ENCODE peak calls at places on chromosome 1, in seven cellular contexts. O is progenitor cell of endocrine pancreas, H is retinal pigment epithelial cell, D is fibroblast of the aortic adventitia, K is uterus, W is H9, L is transverse colon. U is an unnamed sample.

GRCh38 chr1:206735553-206736031 is 35.0 kb upstream of the IL19 start:
- DNase-seq in O (no peak), H (no peak), D (peak), K (no peak), W (no peak), L (no peak), U (no peak)

GRCh38 chr1:25676488-25676887 is 59.9 kb downstream of the MAN1C1 start:
- DNase-seq in O (no peak), H (peak), D (no peak), K (no peak), W (no peak), L (no peak), U (no peak)

GRCh38 chr1:181100015-181100905 is 11.8 kb downstream of the IER5 start:
- DNase-seq in O (no peak), H (no peak), D (no peak), K (no peak), W (no peak), L (no peak), U (no peak)

GRCh38 chr1:31760901-31761470 is 3.2 kb downstream of the ADGRB2 start:
- DNase-seq in O (peak), H (no peak), D (peak), K (peak), W (peak), L (peak), U (peak)

GRCh38 chr1:156124557-156125483 is 10.3 kb downstream of the LMNA start:
- DNase-seq in O (no peak), H (no peak), D (peak), K (peak), W (peak), L (peak), U (peak)

GRCh38 chr1:153616885-153617428 is 832 bp upstream of the S100A14 start:
- DNase-seq in O (no peak), H (no peak), D (no peak), K (no peak), W (no peak), L (no peak), U (no peak)

GRCh38 chr1:221841291-221841982 is 99.5 kb upstream of the DUSP10 start:
- DNase-seq in O (no peak), H (no peak), D (peak), K (no peak), W (no peak), L (no peak), U (no peak)

GRCh38 chr1:67355745-67356424 is 48.2 kb downstream of the IL12RB2 start:
- DNase-seq in O (no peak), H (peak), D (peak), K (no peak), W (no peak), L (no peak), U (no peak)

GRCh38 chr1:29171089-29171488 is 10.6 kb downstream of the SRSF4 start:
- DNase-seq in O (no peak), H (no peak), D (peak), K (no peak), W (no peak), L (no peak), U (no peak)

GRCh38 chr1:51916587-51917405 is 38.3 kb upstream of the NRDC start:
- DNase-seq in O (no peak), H (peak), D (peak), K (no peak), W (no peak), L (no peak), U (no peak)

GRCh38 chr1:183227963-183228649 is 42.0 kb downstream of the LAMC2 start:
- DNase-seq in O (peak), H (no peak), D (peak), K (no peak), W (peak), L (peak), U (peak)
- TF ChIP-seq CTCF in O (peak), H (peak), D (peak), K (peak), W (peak), L (peak), U (peak)

DNA sequence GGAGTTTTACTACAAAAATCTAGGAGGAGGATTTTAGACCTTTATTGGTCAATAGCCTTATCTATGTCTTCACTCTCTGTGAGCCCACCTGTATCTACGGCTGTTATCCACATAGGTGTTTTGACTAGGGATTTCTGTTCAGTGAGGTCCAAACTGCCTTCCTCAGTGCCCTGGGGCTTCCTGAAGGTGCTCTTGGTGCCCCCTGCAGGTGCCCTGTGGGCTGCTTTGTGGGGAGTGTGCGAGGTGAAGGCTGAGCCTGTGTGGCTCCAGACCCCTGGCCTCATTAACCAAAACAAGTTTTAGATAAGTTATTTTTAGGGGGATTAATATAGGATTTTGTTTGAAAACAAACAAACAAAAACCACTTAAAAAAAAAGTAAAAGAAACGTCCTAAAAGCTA is 122.5 kb downstream of the KIF26B start:
- DNase-seq in O (no peak), H (no peak), D (no peak), K (no peak), W (peak), L (peak), U (peak)
- TF ChIP-seq CTCF in O (peak), H (peak), D (peak), K (no peak), W (peak), L (peak), U (peak)

GRCh38 chr1:191831572-191831971 is 326.7 kb upstream of the RGS18 start:
- DNase-seq in O (no peak), H (no peak), D (peak), K (no peak), W (no peak), L (no peak), U (no peak)
- TF ChIP-seq CTCF in O (no peak), H (peak), D (no peak), K (no peak), W (peak), L (no peak), U (no peak)

GRCh38 chr1:117685936-117686806 is 80.3 kb downstream of the TENT5C start:
- DNase-seq in O (no peak), H (no peak), D (no peak), K (no peak), W (no peak), L (peak), U (no peak)
- TF ChIP-seq CTCF in O (peak), H (peak), D (no peak), K (no peak), W (peak), L (no peak), U (no peak)

DNA sequence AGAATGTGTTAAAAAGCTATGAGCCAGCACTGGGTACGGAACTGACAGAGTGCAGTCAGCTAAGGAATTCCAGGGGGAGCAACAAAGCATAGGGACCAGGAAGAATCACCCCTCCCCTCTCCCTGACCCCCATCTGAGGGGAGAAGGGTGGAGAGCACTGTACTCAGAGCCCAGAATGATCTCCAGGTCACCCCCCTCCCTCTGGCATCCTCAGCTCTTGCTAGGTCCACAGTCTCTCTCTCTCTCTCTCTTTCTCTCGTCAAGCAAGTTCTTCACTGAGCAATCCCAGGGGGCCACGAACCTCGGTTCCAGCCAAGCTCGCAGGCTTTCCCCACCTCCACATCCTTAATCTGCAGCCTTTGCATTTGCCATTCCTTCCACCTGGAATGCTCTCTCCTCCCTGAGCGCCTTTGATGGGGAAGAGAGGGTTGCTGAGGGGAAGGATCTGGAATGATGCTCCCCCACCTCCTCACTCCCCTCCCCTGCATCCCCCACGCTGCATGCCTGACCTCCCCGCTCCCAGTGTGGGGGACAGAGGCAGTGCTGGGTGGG is 6.7 kb upstream of the WASF2 start:
- DNase-seq in O (no peak), H (no peak), D (peak), K (peak), W (peak), L (no peak), U (no peak)
- TF ChIP-seq CTCF in O (peak), H (peak), D (peak), K (peak), W (peak), L (peak), U (no peak)

DNA sequence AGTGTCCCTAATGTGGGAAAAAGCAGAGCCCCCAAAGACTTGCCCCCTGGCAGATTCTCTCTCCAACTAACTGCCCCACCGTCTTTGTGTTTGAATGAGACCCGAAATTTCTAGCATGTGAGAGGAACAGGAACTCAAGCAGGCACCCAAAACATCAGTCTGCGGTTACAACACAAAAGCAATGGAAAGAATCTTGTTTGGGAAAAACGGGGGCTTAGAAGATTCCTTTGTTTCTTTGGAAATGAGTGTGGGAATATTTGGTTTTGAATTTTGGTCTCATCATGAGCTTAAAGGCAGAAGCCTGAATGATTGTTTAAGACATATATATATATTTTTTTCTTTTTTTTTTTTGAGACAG is 188.9 kb upstream of the TMEM51 start:
- DNase-seq in O (no peak), H (no peak), D (no peak), K (no peak), W (no peak), L (no peak), U (no peak)
- TF ChIP-seq CTCF in O (no peak), H (no peak), D (no peak), K (no peak), W (no peak), L (no peak), U (no peak)